ENCODE peak calls at places on chromosome 15, in nine cellular contexts. G is left colon; P is activated naive CD8-positive, alpha-beta T cell treated with anti-CD3 and anti-CD28 coated beads, Interleukin-2, amount 10 ng/mL, durations not matched to agents 7 days and 5 days; R is stimulated activated effector memory CD8-positive, alpha-beta T cell treated with anti-CD3 and anti-CD28 coated beads, Interleukin-12 subunit alpha, Interleukin-12 subunit beta, amount 100 ng/mL, for 72 hours; B is activated CD8-positive, alpha-beta T cell treated with anti-CD3 and anti-CD28 coated beads, Interleukin-2, amount 10 ng/mL, durations not matched to agents 7 days and 5 days; M is pancreas; F is CD4-positive, alpha-beta T cell; V is foreskin keratinocyte; T is IMR-90. X is an unnamed sample.

GRCh38 chr15:26628879-26629529 is 143.9 kb downstream of the GABRB3 start:
- ATAC-seq in M (peak), G (peak), T (peak), R (peak), V (peak), B (peak), F (no peak), P (no peak), X (peak)

GRCh38 chr15:83762367-83762766 is 108.4 kb downstream of the ADAMTSL3 start:
- ATAC-seq in F (no peak), B (no peak), V (no peak), G (no peak), P (no peak), R (no peak), M (no peak), T (no peak), X (no peak)

GRCh38 chr15:68734352-68734751 is 86.3 kb downstream of the ANP32A start:
- ATAC-seq in F (no peak), P (no peak), G (no peak), V (no peak), T (no peak), R (no peak), B (no peak), M (no peak), X (no peak)

GRCh38 chr15:58332676-58333400 is 99.0 kb upstream of the LIPC start:
- ATAC-seq in R (peak), B (peak), M (peak), G (peak), V (no peak), T (peak), P (no peak), F (no peak), X (peak)

GRCh38 chr15:75723847-75724660 is 11.4 kb upstream of the CSPG4 start:
- ATAC-seq in B (peak), M (peak), F (peak), T (peak), P (peak), G (peak), V (peak), R (peak), X (peak)

GRCh38 chr15:27201425-27201824 is 230.4 kb downstream of the GABRG3 start:
- ATAC-seq in T (no peak), R (no peak), M (no peak), B (no peak), V (no peak), P (no peak), G (no peak), F (no peak), X (no peak)

GRCh38 chr15:100330629-100331215 is 11.1 kb downstream of the ADAMTS17 start:
- ATAC-seq in M (no peak), G (peak), P (peak), V (no peak), F (peak), T (no peak), R (peak), B (peak), X (no peak)

GRCh38 chr15:67501177-67501835 is 19.6 kb upstream of the C15orf61 start:
- ATAC-seq in R (no peak), B (no peak), V (no peak), M (peak), F (no peak), G (peak), T (peak), P (no peak), X (no peak)

GRCh38 chr15:100721758-100722550 is 119.6 kb downstream of the ASB7 start:
- ATAC-seq in P (no peak), R (no peak), B (no peak), F (no peak), T (peak), V (peak), M (peak), G (peak), X (peak)

GRCh38 chr15:90808517-90808939 is 59.9 kb upstream of the FURIN start:
- ATAC-seq in V (no peak), T (no peak), R (no peak), F (no peak), P (no peak), B (no peak), M (peak), G (no peak), X (no peak)

GRCh38 chr15:51758645-51759044 is 7.2 kb downstream of the TMOD2 start:
- ATAC-seq in T (peak), F (no peak), R (no peak), P (no peak), B (no peak), V (peak), M (peak), G (no peak), X (no peak)

GRCh38 chr15:44554934-44555723 is 18.2 kb downstream of the EIF3J start:
- ATAC-seq in B (peak), M (peak), R (no peak), P (peak), F (peak), G (no peak), V (no peak), T (peak), X (no peak)

GRCh38 chr15:60774829-60775228 is 295.9 kb upstream of the ICE2 start:
- ATAC-seq in P (no peak), F (no peak), R (peak), V (no peak), G (no peak), B (no peak), M (no peak), T (no peak), X (no peak)

GRCh38 chr15:34018021-34018645 is 20.9 kb downstream of the AVEN start:
- ATAC-seq in P (peak), R (peak), M (no peak), T (no peak), B (peak), G (no peak), V (no peak), F (peak), X (no peak)

GRCh38 chr15:70576683-70577082 is 186.7 kb downstream of the UACA start:
- ATAC-seq in M (no peak), F (no peak), R (no peak), P (no peak), G (no peak), V (no peak), B (no peak), T (peak), X (no peak)

GRCh38 chr15:49320337-49320736 is 102.7 kb upstream of the FGF7 start:
- ATAC-seq in F (no peak), G (no peak), M (no peak), T (no peak), P (no peak), R (no peak), V (no peak), B (no peak), X (no peak)

GRCh38 chr15:71485094-71485693 is 325.2 kb upstream of the NR2E3 start:
- ATAC-seq in P (no peak), V (no peak), B (no peak), G (no peak), T (no peak), M (no peak), F (no peak), R (no peak), X (no peak)

GRCh38 chr15:94164202-94164807 is 67.1 kb upstream of the MCTP2 start:
- ATAC-seq in V (peak), R (peak), T (peak), F (no peak), M (peak), B (no peak), P (no peak), G (peak), X (peak)

GRCh38 chr15:61169904-61170695 is 59.0 kb downstream of the RORA start:
- ATAC-seq in P (peak), M (no peak), V (no peak), F (peak), B (peak), R (peak), G (no peak), T (no peak), X (peak)

GRCh38 chr15:32849769-32850668 is 132.2 kb downstream of the GREM1 start:
- ATAC-seq in P (no peak), V (peak), F (no peak), G (no peak), R (no peak), B (no peak), T (peak), M (no peak), X (peak)

GRCh38 chr15:63079938-63080626 is 37.5 kb downstream of the TPM1 start:
- ATAC-seq in M (no peak), V (peak), R (no peak), G (peak), F (no peak), P (no peak), B (no peak), T (peak), X (no peak)

GRCh38 chr15:68449389-68449788 is 17.4 kb upstream of the ITGA11 start:
- ATAC-seq in P (no peak), V (no peak), R (no peak), B (no peak), F (no peak), M (no peak), G (no peak), T (no peak), X (no peak)